ENCODE peak calls at places on chromosomes 6 and 20, in seven cellular contexts. Q is tibial artery, S is left lung, T is left ventricle myocardium inferior, W is hepatocyte, C is cardiac muscle cell, E is PC-9. G is an unnamed sample.
A peak's percentile ranks its signal among the peaks of the same experiment; 100 is the strongest.

GRCh38 chr6:34189806-34190503 is 44.1 kb upstream of the GRM4 start:
- DNase-seq in Q (peak; percentile 27), S (peak; percentile 44), T (peak; percentile 28), W (no peak), C (no peak), E (no peak), G (no peak)

GRCh38 chr6:107821591-107821990 is 2.5 kb downstream of the SCML4 start:
- DNase-seq in Q (no peak), S (no peak), T (no peak), W (no peak), C (no peak), E (no peak), G (no peak)

GRCh38 chr6:68639211-68639610 is 4.1 kb downstream of the ADGRB3 start:
- DNase-seq in Q (no peak), S (no peak), T (no peak), W (no peak), C (no peak), E (no peak), G (no peak)

GRCh38 chr20:63873477-63873971 is 8.5 kb downstream of the TPD52L2 start:
- DNase-seq in Q (peak; percentile 73), S (peak; percentile 77), T (no peak), W (no peak), C (no peak), E (no peak), G (no peak)

GRCh38 chr6:107124934-107125348 is 9.6 kb upstream of the BEND3 start:
- DNase-seq in Q (no peak), S (no peak), T (no peak), W (no peak), C (no peak), E (no peak), G (no peak)

GRCh38 chr6:79570802-79571367 is 33.7 kb upstream of the LCA5 start:
- DNase-seq in Q (no peak), S (no peak), T (no peak), W (peak; percentile 65), C (peak; percentile 36), E (no peak), G (no peak)

GRCh38 chr6:30685157-30685976 is 1.1 kb downstream of the PPP1R18 start:
- DNase-seq in Q (no peak), S (no peak), T (no peak), W (no peak), C (no peak), E (no peak), G (no peak)

GRCh38 chr6:25366785-25367657 is 87.8 kb downstream of the CARMIL1 start:
- DNase-seq in Q (no peak), S (no peak), T (no peak), W (no peak), C (no peak), E (no peak), G (no peak)

GRCh38 chr6:145898376-145898775 is 65.8 kb downstream of the SHPRH start:
- DNase-seq in Q (no peak), S (no peak), T (no peak), W (no peak), C (no peak), E (peak; percentile 34), G (no peak)

GRCh38 chr6:30679765-30680535 is 6.5 kb downstream of the PPP1R18 start:
- DNase-seq in Q (no peak), S (no peak), T (no peak), W (no peak), C (no peak), E (no peak), G (no peak)

GRCh38 chr20:15942130-15942529 is 631.1 kb downstream of the KIF16B start:
- DNase-seq in Q (no peak), S (no peak), T (no peak), W (no peak), C (no peak), E (no peak), G (no peak)

GRCh38 chr20:25300496-25301170 is 52.7 kb downstream of the PYGB start:
- DNase-seq in Q (no peak), S (no peak), T (no peak), W (no peak), C (no peak), E (no peak), G (peak; percentile 51)

GRCh38 chr6:158818580-158819212 is 472 bp downstream of the EZR start:
- DNase-seq in Q (peak; percentile 48), S (peak; percentile 74), T (peak; percentile 55), W (peak; percentile 79), C (peak; percentile 75), E (peak; percentile 56), G (peak; percentile 58)

GRCh38 chr20:35539756-35540212 is 2.1 kb upstream of the ERGIC3 start:
- DNase-seq in Q (no peak), S (peak; percentile 56), T (no peak), W (peak; percentile 87), C (peak; percentile 96), E (no peak), G (peak; percentile 75)

GRCh38 chr6:82113231-82113630 is 134.3 kb downstream of the IBTK start:
- DNase-seq in Q (no peak), S (no peak), T (no peak), W (no peak), C (no peak), E (no peak), G (no peak)

GRCh38 chr6:13488015-13488895 is 855 bp upstream of the GFOD1 start:
- DNase-seq in Q (peak; percentile 48), S (peak; percentile 65), T (peak; percentile 55), W (peak; percentile 40), C (no peak), E (no peak), G (peak; percentile 49)

GRCh38 chr6:17212541-17213371 is 68.4 kb upstream of the RBM24 start:
- DNase-seq in Q (no peak), S (peak; percentile 41), T (peak; percentile 25), W (peak; percentile 48), C (peak; percentile 25), E (no peak), G (no peak)

DNA sequence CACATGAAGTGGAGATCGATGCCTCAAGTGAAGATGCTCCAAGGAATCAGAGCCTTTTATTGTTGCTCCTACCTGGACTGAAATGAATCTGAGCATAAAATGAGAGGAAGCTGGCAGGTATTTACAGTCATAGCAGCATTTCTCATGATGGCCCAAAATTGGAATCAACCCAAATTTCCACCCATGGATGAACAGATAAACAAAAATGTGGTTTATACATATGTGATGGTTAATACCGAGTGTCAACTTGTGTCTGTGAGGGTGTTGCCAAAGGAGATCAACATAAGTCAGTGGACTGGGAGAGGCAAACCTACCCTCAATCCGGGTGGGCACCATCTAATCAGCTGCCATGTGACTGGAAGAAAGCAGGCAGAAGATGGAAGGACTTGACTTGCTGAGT is 178.2 kb downstream of the PTPRT start:
- DNase-seq in Q (no peak), S (no peak), T (no peak), W (no peak), C (no peak), E (no peak), G (no peak)
- H3K4me1 ChIP-seq in Q (no peaks in the 10 kb centered on the region), S (no peaks in the 10 kb centered on the region), T (no peaks in the 10 kb centered on the region), W (no peaks in the 10 kb centered on the region), C (no peaks in the 10 kb centered on the region), E (no peaks in the 10 kb centered on the region), G (no peaks in the 10 kb centered on the region)

GRCh38 chr20:62232764-62233645 is 5.3 kb upstream of the OSBPL2 start:
- DNase-seq in Q (no peak), S (no peak), T (peak; percentile 53), W (no peak), C (no peak), E (no peak), G (no peak)
- TF ChIP-seq CTCF in Q (no peak), S (no peak), T (no peak), W (no peak), C (no peak), E (no peak), G (no peak)

GRCh38 chr6:169162249-169162967 is 91.2 kb downstream of the THBS2 start:
- DNase-seq in Q (no peak), S (no peak), T (no peak), W (no peak), C (no peak), E (no peak), G (no peak)

GRCh38 chr6:169160091-169160854 is 93.4 kb downstream of the THBS2 start:
- DNase-seq in Q (no peak), S (no peak), T (no peak), W (no peak), C (no peak), E (no peak), G (no peak)

GRCh38 chr6:169161572-169162167 is 92.0 kb downstream of the THBS2 start:
- DNase-seq in Q (no peak), S (no peak), T (no peak), W (no peak), C (no peak), E (no peak), G (no peak)

GRCh38 chr6:169159331-169159730 is 94.3 kb downstream of the THBS2 start:
- DNase-seq in Q (no peak), S (no peak), T (no peak), W (no peak), C (no peak), E (no peak), G (no peak)

GRCh38 chr6:169160855-169161560 is 92.6 kb downstream of the THBS2 start:
- DNase-seq in Q (no peak), S (no peak), T (no peak), W (no peak), C (no peak), E (no peak), G (no peak)
- H3K27ac ChIP-seq in Q (peak overlapping the region; percentile 83), S (no peak overlapping the region), T (no peak overlapping the region), W (no peak overlapping the region), C (no peak overlapping the region), E (no peak overlapping the region), G (no peak overlapping the region)

DNA sequence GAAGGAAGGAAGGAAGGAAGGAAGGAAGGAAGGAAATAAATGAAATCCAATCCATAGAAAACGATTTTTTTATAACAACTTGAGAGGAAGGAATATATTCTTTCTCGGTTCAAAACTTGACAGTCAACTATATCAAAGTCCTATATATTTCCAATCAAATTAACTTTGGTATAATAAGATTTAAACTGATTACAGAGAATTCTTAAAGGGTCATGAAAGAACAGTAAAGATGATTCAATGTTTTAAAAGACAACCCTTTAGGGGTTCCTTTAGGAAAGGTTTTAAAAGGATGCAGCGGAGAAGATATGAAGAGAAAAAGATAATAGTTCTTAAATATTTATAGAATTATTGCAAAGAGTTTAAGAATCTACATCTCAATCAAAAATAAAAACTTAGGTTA is 61.2 kb downstream of the ME1 start:
- DNase-seq in Q (no peak), S (no peak), T (no peak), W (no peak), C (no peak), E (no peak), G (no peak)
- H3K4me1 ChIP-seq in Q (peaks cover 34% of the 10 kb centered on the region), S (no peaks in the 10 kb centered on the region), T (peaks cover 7% of the 10 kb centered on the region), W (peaks cover 8% of the 10 kb centered on the region), C (no peaks in the 10 kb centered on the region), E (no peaks in the 10 kb centered on the region), G (peaks cover 21% of the 10 kb centered on the region)

G was measured in testis.